ENCODE peak calls at places on chromosomes 7 and 10, in four cellular contexts. X is mesendoderm, J is H1, G is IMR-90. D is an unnamed sample.

GRCh38 chr7:23759556-23760391 is 49.8 kb downstream of the STK31 start:
- DNase-seq in X (no peak), J (no peak), G (peak; percentile 3), D (no peak)

GRCh38 chr10:43922335-43923280 is 273.9 kb upstream of the ZNF32 start:
- DNase-seq in X (no peak), J (no peak), G (no peak), D (peak; percentile 5)

GRCh38 chr10:98240524-98240923 is 27.5 kb downstream of the LOXL4 start:
- DNase-seq in X (no peak), J (no peak), G (no peak), D (no peak)

GRCh38 chr7:7672545-7673239 is 32.1 kb downstream of the UMAD1 start:
- DNase-seq in X (no peak), J (no peak), G (no peak), D (no peak)

GRCh38 chr10:124515244-124515970 is 53.8 kb downstream of the LHPP start:
- DNase-seq in X (no peak), J (no peak), G (no peak), D (no peak)

GRCh38 chr7:35729061-35729783 is 34.3 kb upstream of the HERPUD2 start:
- DNase-seq in X (no peak), J (no peak), G (no peak), D (no peak)

GRCh38 chr7:112892263-112892662 is 102.1 kb upstream of the TMEM168 start:
- DNase-seq in X (no peak), J (no peak), G (peak; percentile 65), D (no peak)

GRCh38 chr10:74891048-74891447 is 64.6 kb downstream of the KAT6B start:
- DNase-seq in X (no peak), J (no peak), G (no peak), D (no peak)

GRCh38 chr10:100482181-100482833 is 19.5 kb downstream of the WNT8B start:
- DNase-seq in X (peak; percentile 81), J (peak; percentile 91), G (peak; percentile 74), D (peak; percentile 88)

GRCh38 chr10:130749911-130750310 is 561.6 kb downstream of the TCERG1L start:
- DNase-seq in X (no peak), J (no peak), G (no peak), D (peak; percentile 14)

GRCh38 chr7:140242057-140243031 is 65.6 kb upstream of the KDM7A start:
- DNase-seq in X (peak; percentile 93), J (no peak), G (no peak), D (no peak)

GRCh38 chr7:81441750-81442149 is 328.1 kb downstream of the HGF start:
- DNase-seq in X (no peak), J (no peak), G (no peak), D (no peak)

GRCh38 chr10:33129987-33130386 is 172.0 kb upstream of the ITGB1 start:
- DNase-seq in X (no peak), J (no peak), G (peak; percentile 95), D (no peak)

GRCh38 chr10:107409517-107409916 is 245.0 kb upstream of the SORCS1 start:
- DNase-seq in X (peak; percentile 23), J (no peak), G (peak; percentile 0), D (no peak)

GRCh38 chr7:111931016-111931517 is 275.1 kb downstream of the DOCK4 start:
- DNase-seq in X (peak; percentile 63), J (no peak), G (peak; percentile 75), D (peak; percentile 38)

GRCh38 chr7:36854652-36855051 is 130.4 kb upstream of the AOAH start:
- DNase-seq in X (no peak), J (no peak), G (no peak), D (no peak)

GRCh38 chr7:157466473-157467261 is 129.9 kb downstream of the DNAJB6 start:
- DNase-seq in X (no peak), J (peak; percentile 48), G (no peak), D (peak; percentile 50)

GRCh38 chr10:79444243-79445119 is 943 bp downstream of the ZCCHC24 start:
- DNase-seq in X (peak; percentile 68), J (peak; percentile 78), G (peak; percentile 68), D (peak; percentile 62)

GRCh38 chr10:13816195-13816926 is 229.6 kb downstream of the PRPF18 start:
- DNase-seq in X (no peak), J (no peak), G (peak; percentile 95), D (no peak)

GRCh38 chr10:34699904-34700303 is 115.2 kb downstream of the PARD3 start:
- DNase-seq in X (no peak), J (no peak), G (no peak), D (no peak)

GRCh38 chr10:66535418-66535817 is 390.4 kb upstream of the LRRTM3 start:
- DNase-seq in X (no peak), J (no peak), G (no peak), D (no peak)

GRCh38 chr7:43204081-43204480 is 91.6 kb downstream of the HECW1 start:
- DNase-seq in X (no peak), J (no peak), G (peak; percentile 77), D (no peak)

GRCh38 chr7:22173884-22174573 is 182.9 kb downstream of the RAPGEF5 start:
- DNase-seq in X (peak; percentile 57), J (no peak), G (no peak), D (no peak)

GRCh38 chr7:154451480-154452457 is 399.6 kb downstream of the DPP6 start:
- DNase-seq in X (peak; percentile 46), J (no peak), G (no peak), D (peak; percentile 42)

GRCh38 chr7:93284908-93285307 is 52.7 kb downstream of the VPS50 start:
- DNase-seq in X (peak; percentile 56), J (no peak), G (peak; percentile 5), D (no peak)

GRCh38 chr10:111078505-111079185 is 1.8 kb downstream of the ADRA2A start:
- DNase-seq in X (no peak), J (peak; percentile 54), G (no peak), D (peak; percentile 43)

GRCh38 chr7:94351703-94352102 is 43.0 kb upstream of the COL1A2 start:
- DNase-seq in X (no peak), J (no peak), G (no peak), D (no peak)

GRCh38 chr7:40659231-40659630 is 524.4 kb downstream of the SUGCT start:
- DNase-seq in X (no peak), J (no peak), G (peak; percentile 13), D (no peak)

GRCh38 chr10:71234970-71235681 is 22.8 kb downstream of the UNC5B start:
- DNase-seq in X (peak; percentile 87), J (no peak), G (peak; percentile 49), D (no peak)

GRCh38 chr7:5557920-5558401 is 134.3 kb upstream of the TNRC18 start:
- DNase-seq in X (no peak), J (no peak), G (peak; percentile 11), D (no peak)

GRCh38 chr7:44489955-44490350 is 505 bp downstream of the NUDCD3 start:
- DNase-seq in X (no peak), J (no peak), G (peak; percentile 25), D (no peak)

GRCh38 chr7:70833726-70834125 is 298.2 kb upstream of the GALNT17 start:
- DNase-seq in X (peak; percentile 51), J (no peak), G (peak; percentile 69), D (no peak)

DNA sequence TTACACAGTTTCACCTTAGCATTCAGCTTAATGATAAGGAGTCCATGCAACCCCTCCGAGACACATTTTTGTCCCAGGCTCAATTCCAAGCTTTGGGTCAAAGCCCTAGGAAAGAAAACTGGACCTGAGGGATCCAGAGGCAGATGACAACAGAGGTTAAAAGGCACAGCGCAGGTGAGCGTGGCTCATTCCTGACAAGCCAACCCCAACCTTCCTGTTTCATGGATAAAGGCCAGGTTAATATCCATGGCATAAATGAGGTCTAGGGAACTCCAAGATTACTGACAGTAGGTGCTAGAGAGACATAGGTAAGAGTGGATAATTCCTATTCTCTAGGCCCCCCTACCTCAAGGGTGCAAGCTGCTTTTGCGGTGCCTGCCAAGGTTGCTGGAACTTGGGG is 86.7 kb upstream of the GPR22 start:
- DNase-seq in X (no peak), J (no peak), G (no peak), D (no peak)
- H4K5ac ChIP-seq in X (no peak overlapping the region), J (no peak overlapping the region), G (no peak overlapping the region), D (no peak overlapping the region)

DNA sequence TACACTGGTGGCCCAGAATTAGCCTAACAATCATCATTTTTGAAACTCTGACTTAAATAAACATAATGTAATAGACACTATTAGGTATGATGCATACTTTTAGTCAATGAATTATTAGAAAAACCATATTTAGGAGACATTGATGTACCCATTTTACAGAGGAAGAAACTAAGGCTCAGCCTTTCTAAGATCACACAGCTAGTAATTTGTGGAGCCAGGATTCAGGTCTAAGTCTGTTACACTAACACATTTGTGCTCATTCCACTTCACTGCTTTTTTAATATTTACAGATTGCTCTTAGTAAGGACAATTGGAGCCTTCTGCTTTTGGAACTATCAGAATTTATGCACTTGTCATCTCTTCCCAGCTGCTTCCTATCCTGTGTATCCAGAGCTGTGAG is 8.9 kb downstream of the CFAP43 start:
- DNase-seq in X (no peak), J (no peak), G (no peak), D (no peak)
- H4K5ac ChIP-seq in X (no peak overlapping the region), J (no peak overlapping the region), G (no peak overlapping the region), D (no peak overlapping the region)

DNA sequence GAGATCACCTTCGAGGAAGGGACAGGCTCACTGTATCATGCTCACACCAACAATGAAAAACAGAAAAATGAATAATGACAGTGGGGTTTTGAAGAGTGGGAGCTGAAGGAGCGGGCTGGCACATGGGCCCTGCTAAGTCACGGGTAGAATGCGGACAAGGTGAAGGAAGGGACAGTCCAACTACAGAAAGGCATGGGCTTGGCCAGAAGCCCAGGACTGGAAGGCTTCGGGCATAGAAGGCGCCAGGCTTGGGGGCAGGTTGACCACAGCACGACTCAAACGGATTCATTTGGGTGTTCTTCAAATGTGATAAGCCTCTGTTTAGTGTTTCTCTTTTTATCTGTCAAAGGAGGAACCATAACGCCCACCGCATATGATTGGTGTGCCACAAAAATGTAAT is 509.5 kb downstream of the CCSER2 start:
- DNase-seq in X (no peak), J (no peak), G (no peak), D (no peak)
- H4K5ac ChIP-seq in X (no peak overlapping the region), J (no peak overlapping the region), G (no peak overlapping the region), D (no peak overlapping the region)

GRCh38 chr10:117555017-117555416 is 12.5 kb downstream of the EMX2 start:
- DNase-seq in X (no peak), J (no peak), G (no peak), D (no peak)
- H4K5ac ChIP-seq in X (no peak overlapping the region), J (no peak overlapping the region), G (no peak overlapping the region), D (no peak overlapping the region)